ENCODE peak calls at places on chromosomes 6 and 20, in nine cellular contexts. G, C, A, E, J, H, N, U and T are unnamed samples.

GRCh38 chr6:146026873-146027272 is 2.0 kb upstream of the GRM1 start:
- DNase-seq in G (no peak), C (no peak), A (no peak), E (no peak), J (no peak), H (no peak), N (no peak), U (no peak), T (no peak)

GRCh38 chr20:59938696-59939051 is 1.4 kb downstream of the PPP1R3D start:
- DNase-seq in G (no peak), C (peak), A (no peak), E (no peak), J (no peak), H (peak), N (no peak), U (peak), T (no peak)

GRCh38 chr20:52025938-52026337 is 165.6 kb downstream of the ZFP64 start:
- DNase-seq in G (no peak), C (no peak), A (no peak), E (no peak), J (no peak), H (no peak), N (no peak), U (no peak), T (no peak)

GRCh38 chr6:13500264-13500663 is 12.9 kb upstream of the GFOD1 start:
- DNase-seq in G (no peak), C (no peak), A (no peak), E (no peak), J (no peak), H (no peak), N (no peak), U (peak), T (no peak)

GRCh38 chr20:51237278-51237677 is 214.4 kb upstream of the KCNG1 start:
- DNase-seq in G (no peak), C (no peak), A (no peak), E (no peak), J (no peak), H (no peak), N (peak), U (no peak), T (no peak)

GRCh38 chr20:19975436-19975799 is 41.7 kb upstream of the NAA20 start:
- DNase-seq in G (peak), C (peak), A (no peak), E (no peak), J (no peak), H (peak), N (peak), U (no peak), T (peak)

GRCh38 chr6:85561750-85562357 is 31.8 kb downstream of the SNX14 start:
- DNase-seq in G (no peak), C (no peak), A (no peak), E (no peak), J (no peak), H (no peak), N (no peak), U (peak), T (no peak)

GRCh38 chr6:21166754-21167153 is 426.8 kb upstream of the SOX4 start:
- DNase-seq in G (no peak), C (no peak), A (no peak), E (no peak), J (no peak), H (no peak), N (no peak), U (no peak), T (no peak)

GRCh38 chr6:122749451-122750050 is 30.0 kb upstream of the FABP7 start:
- DNase-seq in G (no peak), C (no peak), A (no peak), E (no peak), J (no peak), H (no peak), N (no peak), U (no peak), T (no peak)

GRCh38 chr6:2454180-2454579 is 208.8 kb upstream of the GMDS start:
- DNase-seq in G (no peak), C (no peak), A (no peak), E (no peak), J (no peak), H (no peak), N (no peak), U (no peak), T (no peak)

GRCh38 chr20:7586481-7586880 is 353.8 kb downstream of the HAO1 start:
- DNase-seq in G (no peak), C (no peak), A (no peak), E (no peak), J (no peak), H (no peak), N (no peak), U (no peak), T (no peak)

GRCh38 chr6:138539882-138540281 is 40.6 kb upstream of the NHSL1 start:
- DNase-seq in G (no peak), C (no peak), A (no peak), E (no peak), J (no peak), H (no peak), N (no peak), U (no peak), T (no peak)

GRCh38 chr20:18055261-18055660 is 2.5 kb downstream of the OVOL2 start:
- DNase-seq in G (no peak), C (no peak), A (no peak), E (no peak), J (no peak), H (no peak), N (no peak), U (no peak), T (no peak)

GRCh38 chr6:47403801-47404200 is 73.8 kb upstream of the CD2AP start:
- DNase-seq in G (no peak), C (no peak), A (no peak), E (no peak), J (no peak), H (no peak), N (no peak), U (peak), T (no peak)
- H3K27ac ChIP-seq in G (no peak), C (no peak), A (no peak), E (no peak), J (no peak), H (no peak), N (no peak), U (no peak), T (no peak)

GRCh38 chr20:44967207-44967807 is 995 bp downstream of the STK4 start:
- DNase-seq in G (no peak), C (no peak), A (no peak), E (peak), J (no peak), H (no peak), N (no peak), U (peak), T (peak)

GRCh38 chr20:44973053-44973452 is 6.7 kb downstream of the STK4 start:
- DNase-seq in G (no peak), C (no peak), A (no peak), E (no peak), J (no peak), H (no peak), N (no peak), U (no peak), T (peak)

GRCh38 chr20:44966030-44966961 is at the start of gene STK4:
- DNase-seq in G (peak), C (peak), A (peak), E (peak), J (peak), H (peak), N (peak), U (peak), T (peak)

GRCh38 chr20:44970243-44970757 is 4.0 kb downstream of the STK4 start:
- DNase-seq in G (no peak), C (no peak), A (no peak), E (no peak), J (no peak), H (no peak), N (no peak), U (no peak), T (no peak)

GRCh38 chr20:44969320-44969879 is 3.1 kb downstream of the STK4 start:
- DNase-seq in G (no peak), C (no peak), A (no peak), E (peak), J (no peak), H (no peak), N (no peak), U (no peak), T (no peak)
- H3K27ac ChIP-seq in G (no peak), C (no peak), A (no peak), E (peak), J (no peak), H (no peak), N (no peak), U (no peak), T (no peak)

GRCh38 chr20:25054133-25054820 is 3.7 kb downstream of the ACSS1 start:
- DNase-seq in G (no peak), C (no peak), A (no peak), E (no peak), J (no peak), H (no peak), N (no peak), U (no peak), T (no peak)
- H3K27ac ChIP-seq in G (no peak), C (no peak), A (no peak), E (no peak), J (no peak), H (peak), N (peak), U (no peak), T (no peak)

GRCh38 chr6:110548124-110548847 is 71.9 kb upstream of the SLC22A16 start:
- DNase-seq in G (no peak), C (no peak), A (no peak), E (no peak), J (no peak), H (no peak), N (no peak), U (no peak), T (no peak)
- H3K27ac ChIP-seq in G (no peak), C (no peak), A (no peak), E (no peak), J (no peak), H (no peak), N (peak), U (peak), T (no peak)

GRCh38 chr6:167913699-167914098 is 83.8 kb upstream of the KIF25 start:
- DNase-seq in G (no peak), C (no peak), A (no peak), E (no peak), J (no peak), H (no peak), N (no peak), U (no peak), T (no peak)

GRCh38 chr6:167912494-167912893 is 85.0 kb upstream of the KIF25 start:
- DNase-seq in G (no peak), C (no peak), A (no peak), E (no peak), J (no peak), H (no peak), N (no peak), U (no peak), T (no peak)

GRCh38 chr6:167910007-167910406 is 83.3 kb downstream of the AFDN start:
- DNase-seq in G (no peak), C (no peak), A (no peak), E (no peak), J (no peak), H (no peak), N (no peak), U (no peak), T (no peak)

GRCh38 chr6:167907837-167908681 is 81.3 kb downstream of the AFDN start:
- DNase-seq in G (peak), C (no peak), A (no peak), E (no peak), J (no peak), H (no peak), N (no peak), U (peak), T (peak)

GRCh38 chr6:167910652-167911051 is 83.9 kb downstream of the AFDN start:
- DNase-seq in G (no peak), C (no peak), A (no peak), E (no peak), J (no peak), H (no peak), N (no peak), U (no peak), T (no peak)
- H3K27ac ChIP-seq in G (no peak), C (no peak), A (no peak), E (no peak), J (no peak), H (no peak), N (no peak), U (no peak), T (no peak)

GRCh38 chr6:108524528-108525218 is 36.0 kb upstream of the FOXO3 start:
- DNase-seq in G (no peak), C (no peak), A (no peak), E (no peak), J (no peak), H (no peak), N (no peak), U (no peak), T (no peak)

GRCh38 chr6:108523697-108524096 is 37.0 kb upstream of the FOXO3 start:
- DNase-seq in G (no peak), C (no peak), A (no peak), E (no peak), J (no peak), H (no peak), N (no peak), U (no peak), T (no peak)

GRCh38 chr6:108526739-108527174 is 34.0 kb upstream of the FOXO3 start:
- DNase-seq in G (peak), C (no peak), A (peak), E (no peak), J (peak), H (no peak), N (no peak), U (peak), T (peak)

GRCh38 chr6:108531332-108531731 is 29.4 kb upstream of the FOXO3 start:
- DNase-seq in G (no peak), C (no peak), A (no peak), E (no peak), J (no peak), H (no peak), N (no peak), U (no peak), T (no peak)

DNA sequence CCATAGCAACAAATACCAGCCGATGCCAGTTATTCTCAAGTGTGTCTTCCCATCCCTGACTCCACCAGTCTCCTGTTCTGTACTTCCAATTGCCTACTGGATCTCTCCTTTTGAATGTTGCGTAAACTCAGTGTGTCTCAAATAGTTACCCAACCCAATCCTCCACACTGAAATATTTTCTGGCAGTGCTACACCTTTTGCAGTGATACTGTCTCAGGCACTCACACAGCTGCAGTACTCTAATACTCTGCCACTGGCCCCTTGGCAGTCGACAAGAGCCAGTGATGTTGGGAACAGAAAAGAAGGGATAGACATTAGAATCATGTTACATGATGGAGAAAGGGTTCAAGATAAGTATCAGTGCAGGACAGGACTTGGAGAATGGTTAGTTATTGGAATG is 31.8 kb upstream of the FOXO3 start:
- DNase-seq in G (no peak), C (no peak), A (no peak), E (no peak), J (no peak), H (no peak), N (no peak), U (no peak), T (no peak)
- H3K27ac ChIP-seq in G (no peak), C (no peak), A (no peak), E (no peak), J (no peak), H (no peak), N (no peak), U (no peak), T (no peak)

GRCh38 chr6:129402244-129402643 is 307.7 kb downstream of the ARHGAP18 start:
- DNase-seq in G (no peak), C (no peak), A (no peak), E (no peak), J (no peak), H (no peak), N (no peak), U (no peak), T (no peak)
- H3K27ac ChIP-seq in G (no peak), C (no peak), A (no peak), E (no peak), J (no peak), H (no peak), N (no peak), U (no peak), T (no peak)

DNA sequence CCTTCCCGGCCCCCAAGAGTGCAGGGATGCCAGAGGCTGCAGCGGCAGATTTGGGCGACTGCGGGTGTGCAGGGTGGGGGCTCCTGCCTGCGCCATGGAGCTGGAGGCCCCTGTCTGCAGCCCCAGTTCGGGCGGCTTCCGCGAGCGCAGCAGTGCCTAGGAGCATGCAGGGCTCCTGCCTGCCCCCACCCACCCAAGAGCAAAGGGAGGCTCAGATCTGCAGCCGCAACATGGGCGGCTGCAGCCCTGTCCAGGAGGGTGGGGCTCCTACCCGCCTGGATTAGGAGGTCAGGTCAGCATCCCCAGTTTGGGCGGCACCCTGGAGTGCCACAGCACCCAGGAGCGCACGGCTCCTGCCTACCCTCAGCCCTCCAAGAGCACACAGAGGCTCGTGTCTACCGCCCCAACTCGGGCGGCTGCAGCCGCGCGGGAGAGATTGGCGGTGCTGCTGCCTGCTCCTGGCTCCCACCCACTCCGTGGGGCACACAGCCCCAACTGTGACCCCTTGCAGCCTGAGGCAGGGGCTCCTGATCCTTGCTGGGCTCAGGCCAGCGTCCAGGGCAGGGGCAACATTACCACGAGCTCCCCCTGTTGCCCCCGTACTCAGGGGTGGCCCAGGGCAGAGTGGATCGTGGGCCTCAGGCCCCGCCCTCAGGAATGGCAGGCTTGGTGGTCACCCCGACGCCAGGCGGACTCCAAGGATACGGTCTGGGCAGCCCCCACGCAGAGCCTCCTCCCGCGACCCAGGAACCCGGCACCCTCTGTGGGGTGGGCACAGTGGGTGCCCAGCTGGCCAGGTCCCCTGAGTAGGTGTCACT is 55.5 kb upstream of the UNC93A start:
- DNase-seq in G (no peak), C (no peak), A (no peak), E (no peak), J (no peak), H (no peak), N (no peak), U (no peak), T (no peak)
- H3K27ac ChIP-seq in G (no peak), C (no peak), A (no peak), E (no peak), J (no peak), H (no peak), N (no peak), U (no peak), T (no peak)